ENCODE peak calls at places on chromosomes 6 and 20, in six cellular contexts. O is HCT116, V is heart left ventricle, E is IMR-90, S is upper lobe of left lung, Y is A549. D is an unnamed sample.

GRCh38 chr6:43972179-43972914 is 154.9 kb downstream of the MRPL14 start:
- ATAC-seq in O (no peak), V (peak; percentile 69), E (peak; percentile 46), S (peak; percentile 72), Y (no peak), D (peak; percentile 55)

GRCh38 chr6:75843401-75843800 is 94.4 kb downstream of the MYO6 start:
- ATAC-seq in O (no peak), V (no peak), E (no peak), S (no peak), Y (no peak), D (no peak)

GRCh38 chr6:25137497-25137896 is 141.7 kb upstream of the CARMIL1 start:
- ATAC-seq in O (no peak), V (no peak), E (no peak), S (peak; percentile 55), Y (no peak), D (no peak)

GRCh38 chr20:44959082-44959895 is 908 bp downstream of the TOMM34 start:
- ATAC-seq in O (peak; percentile 35), V (peak; percentile 31), E (peak; percentile 41), S (peak; percentile 76), Y (peak; percentile 54), D (no peak)

GRCh38 chr20:58853976-58854637 is 1.6 kb downstream of the GNAS start:
- ATAC-seq in O (no peak), V (no peak), E (no peak), S (no peak), Y (no peak), D (no peak)

GRCh38 chr20:5127204-5127858 is 523 bp downstream of the CDS2 start:
- ATAC-seq in O (peak; percentile 20), V (peak; percentile 4), E (peak; percentile 5), S (peak; percentile 27), Y (peak; percentile 63), D (no peak)

GRCh38 chr6:133724726-133725125 is 164.2 kb upstream of the TCF21 start:
- ATAC-seq in O (no peak), V (no peak), E (peak; percentile 87), S (no peak), Y (no peak), D (no peak)

GRCh38 chr20:48905322-48905647 is 16.2 kb upstream of the ARFGEF2 start:
- ATAC-seq in O (no peak), V (no peak), E (no peak), S (no peak), Y (peak; percentile 54), D (no peak)

GRCh38 chr20:35318502-35319157 is 26.4 kb upstream of the FAM83C start:
- ATAC-seq in O (peak; percentile 84), V (peak; percentile 73), E (peak; percentile 19), S (peak; percentile 45), Y (peak; percentile 78), D (no peak)

GRCh38 chr20:2122921-2123320 is 21.3 kb downstream of the STK35 start:
- ATAC-seq in O (no peak), V (peak; percentile 72), E (peak; percentile 74), S (peak; percentile 86), Y (no peak), D (peak; percentile 63)

GRCh38 chr6:45424628-45424955 is 46.9 kb upstream of the SUPT3H start:
- ATAC-seq in O (no peak), V (no peak), E (no peak), S (no peak), Y (no peak), D (no peak)

GRCh38 chr6:77123527-77123926 is 339.8 kb downstream of the HTR1B start:
- ATAC-seq in O (no peak), V (no peak), E (no peak), S (no peak), Y (no peak), D (no peak)

DNA sequence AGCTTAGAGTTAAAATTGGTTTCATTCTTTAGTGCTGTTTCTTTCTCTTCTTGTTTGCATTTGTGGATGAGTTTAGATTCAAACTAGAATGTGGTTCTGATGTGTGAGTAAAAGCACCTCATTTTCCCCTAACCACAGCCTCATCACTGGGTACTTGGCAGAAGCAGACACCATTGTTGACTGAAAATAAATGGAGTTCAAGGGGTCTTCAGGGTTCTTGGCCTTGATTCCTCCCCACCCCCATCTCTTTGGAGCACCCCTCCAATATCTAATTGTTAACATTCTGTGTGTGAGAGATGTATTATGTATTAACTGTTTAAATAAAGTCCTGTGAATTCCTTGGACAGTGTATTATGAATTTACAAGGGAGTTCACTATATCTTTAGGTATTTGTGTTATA is 59.6 kb downstream of the JARID2 start:
- ATAC-seq in O (no peak), V (no peak), E (peak; percentile 43), S (no peak), Y (no peak), D (no peak)
- H3K4me3 ChIP-seq in O (no peak overlapping the region), V (no peak overlapping the region), E (no peak overlapping the region), S (no peak overlapping the region), Y (no peak overlapping the region), D (no peak overlapping the region)

GRCh38 chr6:17593246-17593645 is 6.9 kb upstream of the FAM8A1 start:
- ATAC-seq in O (no peak), V (no peak), E (no peak), S (no peak), Y (no peak), D (no peak)

GRCh38 chr6:17591292-17591691 is 8.8 kb upstream of the FAM8A1 start:
- ATAC-seq in O (no peak), V (no peak), E (no peak), S (peak; percentile 66), Y (no peak), D (no peak)

GRCh38 chr6:17585766-17586502 is 14.2 kb upstream of the FAM8A1 start:
- ATAC-seq in O (peak; percentile 74), V (no peak), E (no peak), S (peak; percentile 28), Y (peak; percentile 75), D (no peak)

GRCh38 chr6:17588011-17588410 is 12.1 kb upstream of the FAM8A1 start:
- ATAC-seq in O (no peak), V (no peak), E (no peak), S (no peak), Y (no peak), D (no peak)

GRCh38 chr6:17589402-17590116 is 10.5 kb upstream of the FAM8A1 start:
- ATAC-seq in O (peak; percentile 93), V (no peak), E (peak; percentile 94), S (no peak), Y (peak; percentile 81), D (peak; percentile 5)
- TF ChIP-seq CTCF in O (no peak), V (no peak), E (peak; percentile 12), S (no peak), Y (peak; percentile 17), D (no peak)

GRCh38 chr6:21102624-21103023 is 490.9 kb upstream of the SOX4 start:
- ATAC-seq in O (no peak), V (no peak), E (no peak), S (no peak), Y (no peak), D (no peak)
- H3K9me3 ChIP-seq in O (no peaks in the 10 kb centered on the region), V (no peaks in the 10 kb centered on the region), E (no peaks in the 10 kb centered on the region), S (no peaks in the 10 kb centered on the region), Y (no peaks in the 10 kb centered on the region), D (no peaks in the 10 kb centered on the region)

DNA sequence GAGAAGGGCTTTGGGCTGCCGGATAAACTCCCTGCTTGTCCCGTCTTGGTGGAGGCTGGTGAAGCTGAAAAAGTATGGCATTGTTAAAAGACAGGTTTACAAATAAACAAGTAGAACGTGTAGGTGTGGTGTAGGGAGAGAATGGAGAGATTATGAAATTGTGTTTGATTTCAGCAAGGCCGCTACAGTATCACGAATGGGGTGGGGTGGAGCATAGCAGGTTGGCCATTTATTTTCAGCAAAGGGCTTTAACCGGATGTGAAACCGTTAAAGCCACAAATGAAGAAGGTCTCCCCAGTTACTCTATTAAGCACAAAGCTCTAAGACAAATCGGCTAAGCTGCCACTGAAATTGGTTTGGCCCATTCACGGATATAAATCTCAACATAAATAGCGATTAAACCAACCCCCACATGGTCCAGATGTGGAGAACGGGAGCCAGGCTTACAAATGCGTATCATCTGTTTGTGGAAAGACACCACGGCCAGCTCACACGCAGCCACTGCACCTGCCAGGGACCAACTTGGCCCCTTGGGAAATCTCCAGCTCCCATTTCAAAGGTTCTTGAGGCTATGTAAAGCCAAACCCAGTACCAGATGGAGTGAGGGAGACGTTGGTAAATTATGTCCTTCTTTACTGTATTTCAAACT is 94.0 kb downstream of the ZMYND8 start:
- ATAC-seq in O (no peak), V (no peak), E (no peak), S (no peak), Y (no peak), D (no peak)
- H3K4me3 ChIP-seq in O (no peak overlapping the region), V (no peak overlapping the region), E (no peak overlapping the region), S (no peak overlapping the region), Y (no peak overlapping the region), D (no peak overlapping the region)

GRCh38 chr6:107105511-107106116 is 9.7 kb downstream of the BEND3 start:
- ATAC-seq in O (no peak), V (no peak), E (no peak), S (no peak), Y (no peak), D (no peak)
- TF ChIP-seq CTCF in O (no peak), V (no peak), E (no peak), S (no peak), Y (no peak), D (no peak)

GRCh38 chr6:137762168-137763090 is 104.6 kb upstream of the TNFAIP3 start:
- ATAC-seq in O (no peak), V (no peak), E (no peak), S (no peak), Y (no peak), D (no peak)
- H3K9me3 ChIP-seq in O (no peaks in the 10 kb centered on the region), V (no peaks in the 10 kb centered on the region), E (no peaks in the 10 kb centered on the region), S (no peaks in the 10 kb centered on the region), Y (no peaks in the 10 kb centered on the region), D (no peaks in the 10 kb centered on the region)

GRCh38 chr6:27178860-27179259 is 68.6 kb upstream of the PRSS16 start:
- ATAC-seq in O (no peak), V (no peak), E (no peak), S (no peak), Y (no peak), D (no peak)
- H3K4me3 ChIP-seq in O (no peak overlapping the region), V (peak overlapping the region; percentile 75), E (peak overlapping the region; percentile 95), S (peak overlapping the region; percentile 91), Y (peak overlapping the region; percentile 79), D (peak overlapping the region; percentile 93)

D was measured in gastroesophageal sphincter.